ENCODE peak calls at places on chromosomes 3 and 15, in five cellular contexts. One of them, this sample, is unnamed.

GRCh38 chr15:77457619-77458265 is 37.1 kb downstream of the HMG20A start:
- DNase-seq in HL-60: no peak
- DNase-seq in dorsolateral prefrontal cortex: no peak
- DNase-seq in B cell: no peak
- DNase-seq in tibial artery: no peak
- DNase-seq in this sample: no peak

GRCh38 chr15:92438471-92438870 is 44.8 kb downstream of the ST8SIA2 start:
- DNase-seq in B cell: no peak
- DNase-seq in HL-60: no peak
- DNase-seq in dorsolateral prefrontal cortex: no peak
- DNase-seq in tibial artery: no peak
- DNase-seq in this sample: no peak

GRCh38 chr15:60971719-60972118 is 257.4 kb downstream of the RORA start:
- DNase-seq in B cell: no peak
- DNase-seq in tibial artery: no peak
- DNase-seq in HL-60: no peak
- DNase-seq in dorsolateral prefrontal cortex: no peak
- DNase-seq in this sample: no peak

GRCh38 chr15:37098468-37099320 is 1.7 kb downstream of the MEIS2 start:
- DNase-seq in tibial artery: peak
- DNase-seq in B cell: no peak
- DNase-seq in HL-60: peak
- DNase-seq in dorsolateral prefrontal cortex: no peak
- DNase-seq in this sample: no peak

GRCh38 chr3:120858501-120858900 is 49.5 kb upstream of the STXBP5L start:
- DNase-seq in dorsolateral prefrontal cortex: no peak
- DNase-seq in HL-60: no peak
- DNase-seq in tibial artery: no peak
- DNase-seq in B cell: no peak
- DNase-seq in this sample: no peak

GRCh38 chr3:140469491-140469890 is 208.4 kb upstream of the TRIM42 start:
- DNase-seq in HL-60: no peak
- DNase-seq in tibial artery: no peak
- DNase-seq in dorsolateral prefrontal cortex: no peak
- DNase-seq in B cell: no peak
- DNase-seq in this sample: no peak

GRCh38 chr3:171181907-171182690 is 155.6 kb upstream of the SLC2A2 start:
- DNase-seq in HL-60: no peak
- DNase-seq in B cell: no peak
- DNase-seq in dorsolateral prefrontal cortex: no peak
- DNase-seq in tibial artery: no peak
- DNase-seq in this sample: no peak

GRCh38 chr15:69499521-69500201 is 47.0 kb downstream of the RPLP1 start:
- DNase-seq in tibial artery: no peak
- DNase-seq in HL-60: no peak
- DNase-seq in B cell: no peak
- DNase-seq in dorsolateral prefrontal cortex: no peak
- DNase-seq in this sample: no peak

GRCh38 chr15:67358812-67359211 is 104.2 kb downstream of the IQCH start:
- DNase-seq in dorsolateral prefrontal cortex: no peak
- DNase-seq in tibial artery: no peak
- DNase-seq in HL-60: no peak
- DNase-seq in B cell: no peak
- DNase-seq in this sample: no peak

GRCh38 chr15:76062282-76062681 is 2.5 kb downstream of the TMEM266 start:
- DNase-seq in tibial artery: no peak
- DNase-seq in dorsolateral prefrontal cortex: no peak
- DNase-seq in B cell: no peak
- DNase-seq in HL-60: no peak
- DNase-seq in this sample: no peak

GRCh38 chr3:149377408-149378111 is at the start of gene TM4SF1:
- DNase-seq in tibial artery: peak
- DNase-seq in dorsolateral prefrontal cortex: no peak
- DNase-seq in HL-60: no peak
- DNase-seq in B cell: no peak
- DNase-seq in this sample: peak

GRCh38 chr3:12303998-12304397 is 15.1 kb downstream of the PPARG start:
- DNase-seq in tibial artery: no peak
- DNase-seq in B cell: no peak
- DNase-seq in dorsolateral prefrontal cortex: no peak
- DNase-seq in HL-60: peak
- DNase-seq in this sample: no peak

GRCh38 chr15:97747342-97747741 is 213.2 kb upstream of the ARRDC4 start:
- DNase-seq in tibial artery: no peak
- DNase-seq in B cell: no peak
- DNase-seq in dorsolateral prefrontal cortex: no peak
- DNase-seq in HL-60: no peak
- DNase-seq in this sample: no peak

GRCh38 chr3:122996038-122996580 is 31.5 kb downstream of the SEMA5B start:
- DNase-seq in tibial artery: peak
- DNase-seq in HL-60: no peak
- DNase-seq in dorsolateral prefrontal cortex: peak
- DNase-seq in B cell: no peak
- DNase-seq in this sample: peak

GRCh38 chr3:13673207-13673606 is 124.3 kb downstream of the FBLN2 start:
- DNase-seq in dorsolateral prefrontal cortex: no peak
- DNase-seq in HL-60: no peak
- DNase-seq in tibial artery: no peak
- DNase-seq in B cell: no peak
- DNase-seq in this sample: no peak

GRCh38 chr15:66876423-66876730 is 174.3 kb downstream of the SMAD6 start:
- DNase-seq in dorsolateral prefrontal cortex: no peak
- DNase-seq in HL-60: no peak
- DNase-seq in tibial artery: no peak
- DNase-seq in B cell: no peak
- DNase-seq in this sample: no peak

GRCh38 chr15:33675246-33675645 is 293.1 kb upstream of the CHRM5 start:
- DNase-seq in tibial artery: no peak
- DNase-seq in HL-60: peak
- DNase-seq in dorsolateral prefrontal cortex: no peak
- DNase-seq in B cell: no peak
- DNase-seq in this sample: no peak

GRCh38 chr3:147669076-147669475 is 259.9 kb downstream of the ZIC1 start:
- DNase-seq in HL-60: no peak
- DNase-seq in B cell: no peak
- DNase-seq in tibial artery: no peak
- DNase-seq in dorsolateral prefrontal cortex: no peak
- DNase-seq in this sample: no peak

GRCh38 chr3:156413293-156413912 is 141.5 kb downstream of the SSR3 start:
- DNase-seq in HL-60: no peak
- DNase-seq in tibial artery: no peak
- DNase-seq in B cell: no peak
- DNase-seq in dorsolateral prefrontal cortex: no peak
- DNase-seq in this sample: no peak

GRCh38 chr3:25266677-25267076 is 161.4 kb upstream of the RARB start:
- DNase-seq in HL-60: no peak
- DNase-seq in dorsolateral prefrontal cortex: no peak
- DNase-seq in B cell: no peak
- DNase-seq in tibial artery: no peak
- DNase-seq in this sample: no peak

GRCh38 chr15:91940466-91941381 is 87.2 kb downstream of the SLCO3A1 start:
- DNase-seq in tibial artery: no peak
- DNase-seq in HL-60: no peak
- DNase-seq in dorsolateral prefrontal cortex: no peak
- DNase-seq in B cell: no peak
- DNase-seq in this sample: no peak

GRCh38 chr3:159208080-159208479 is 406.2 kb downstream of the MFSD1 start:
- DNase-seq in B cell: no peak
- DNase-seq in tibial artery: no peak
- DNase-seq in dorsolateral prefrontal cortex: no peak
- DNase-seq in HL-60: no peak
- DNase-seq in this sample: no peak

GRCh38 chr15:82105458-82106205 is 59.8 kb upstream of the MEX3B start:
- DNase-seq in dorsolateral prefrontal cortex: no peak
- DNase-seq in tibial artery: no peak
- DNase-seq in B cell: no peak
- DNase-seq in HL-60: no peak
- DNase-seq in this sample: no peak
- TF ChIP-seq CTCF in dorsolateral prefrontal cortex: no peak
- TF ChIP-seq CTCF in tibial artery: no peak
- TF ChIP-seq CTCF in B cell: no peak
- TF ChIP-seq CTCF in HL-60: no peak
- TF ChIP-seq CTCF in this sample: no peak

GRCh38 chr15:29749365-29750086 is 72.7 kb downstream of the TJP1 start:
- DNase-seq in HL-60: no peak
- DNase-seq in B cell: no peak
- DNase-seq in tibial artery: no peak
- DNase-seq in dorsolateral prefrontal cortex: no peak
- DNase-seq in this sample: no peak
- TF ChIP-seq CTCF in HL-60: no peak
- TF ChIP-seq CTCF in B cell: no peak
- TF ChIP-seq CTCF in tibial artery: no peak
- TF ChIP-seq CTCF in dorsolateral prefrontal cortex: no peak
- TF ChIP-seq CTCF in this sample: no peak

GRCh38 chr3:132180337-132180791 is 136.8 kb upstream of the ACP3 start:
- DNase-seq in B cell: no peak
- DNase-seq in tibial artery: no peak
- DNase-seq in HL-60: peak
- DNase-seq in dorsolateral prefrontal cortex: no peak
- DNase-seq in this sample: no peak
- TF ChIP-seq CTCF in B cell: peak
- TF ChIP-seq CTCF in tibial artery: peak
- TF ChIP-seq CTCF in HL-60: no peak
- TF ChIP-seq CTCF in dorsolateral prefrontal cortex: peak
- TF ChIP-seq CTCF in this sample: no peak

DNA sequence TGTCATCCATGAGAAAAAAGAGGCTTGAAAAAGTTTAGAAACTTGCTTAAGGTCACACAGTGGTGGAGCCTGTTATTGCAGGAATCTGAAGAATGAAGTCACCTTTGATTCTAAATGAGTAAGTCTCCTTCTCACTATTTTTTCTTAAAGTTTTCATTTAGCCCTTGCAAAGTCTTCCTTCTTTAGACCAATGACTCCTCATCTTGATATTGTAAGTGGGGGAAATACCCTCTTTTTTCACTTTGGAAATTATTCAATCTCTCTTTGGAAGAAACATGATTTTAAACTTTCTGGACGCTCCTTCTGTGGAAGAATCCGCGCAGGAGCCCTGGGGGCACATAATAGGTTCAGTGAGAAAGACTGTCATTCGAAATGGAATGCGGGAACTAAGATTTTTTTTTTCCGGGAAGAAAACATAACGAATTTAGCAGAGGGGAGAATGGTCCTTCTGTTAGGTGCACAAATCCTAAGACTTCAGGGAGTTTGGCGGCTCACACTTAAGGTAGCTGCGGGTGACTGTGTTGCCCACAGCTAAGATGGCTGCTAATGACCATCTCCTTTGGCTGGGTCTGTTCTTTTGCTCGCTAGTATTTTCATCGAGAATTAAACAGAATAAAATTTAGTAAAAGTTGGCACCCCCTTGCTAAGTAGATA is 614 bp upstream of the SLMAP start:
- DNase-seq in tibial artery: no peak
- DNase-seq in B cell: no peak
- DNase-seq in HL-60: peak
- DNase-seq in dorsolateral prefrontal cortex: peak
- DNase-seq in this sample: no peak
- TF ChIP-seq CTCF in tibial artery: no peak
- TF ChIP-seq CTCF in B cell: peak
- TF ChIP-seq CTCF in HL-60: peak
- TF ChIP-seq CTCF in dorsolateral prefrontal cortex: no peak
- TF ChIP-seq CTCF in this sample: no peak

DNA sequence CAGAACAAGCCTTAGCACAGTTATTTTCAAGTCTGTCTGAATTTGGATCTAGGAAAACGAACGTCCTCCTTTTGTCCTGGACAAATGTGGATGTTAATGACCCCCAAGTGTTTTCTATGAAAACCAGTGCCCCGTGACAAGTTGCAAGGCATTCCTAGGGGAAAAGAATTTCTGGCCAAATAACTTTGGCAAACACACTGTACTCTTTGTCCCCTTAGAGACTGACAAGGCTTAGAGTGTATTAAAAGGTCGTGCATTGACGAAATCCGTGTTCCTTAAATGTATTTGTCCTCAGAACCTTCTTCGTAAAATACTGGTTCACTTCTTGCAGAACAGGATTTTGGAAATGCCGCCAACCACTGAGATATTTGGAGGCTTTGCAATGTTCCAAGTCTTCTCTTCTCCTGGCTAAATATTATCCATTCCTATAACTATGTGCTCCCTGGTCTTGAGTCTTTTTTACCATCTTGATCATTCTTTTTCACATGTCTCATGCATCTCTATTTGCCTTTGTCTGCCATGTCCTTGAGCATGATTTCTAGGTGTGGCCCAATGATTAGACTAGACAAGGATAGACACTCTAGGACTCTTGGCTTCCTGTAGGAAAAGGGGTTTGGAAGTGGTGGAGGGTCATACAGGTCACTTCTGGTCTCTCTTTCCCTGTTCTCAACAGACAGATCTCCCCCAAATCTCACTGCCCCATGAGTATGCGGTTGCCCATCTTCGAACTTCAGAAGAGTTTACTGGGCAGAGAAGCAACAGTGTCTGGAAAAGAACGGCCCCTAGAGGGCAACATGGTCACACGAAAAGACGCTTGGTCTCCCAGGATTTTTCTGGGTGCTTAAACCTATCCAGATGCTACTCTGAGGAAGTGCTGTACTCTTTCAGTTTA is 117.5 kb downstream of the EDEM1 start:
- DNase-seq in HL-60: peak
- DNase-seq in B cell: peak
- DNase-seq in tibial artery: no peak
- DNase-seq in dorsolateral prefrontal cortex: no peak
- DNase-seq in this sample: no peak
- TF ChIP-seq CTCF in HL-60: peak
- TF ChIP-seq CTCF in B cell: peak
- TF ChIP-seq CTCF in tibial artery: peak
- TF ChIP-seq CTCF in dorsolateral prefrontal cortex: peak
- TF ChIP-seq CTCF in this sample: no peak

This sample was measured in lower leg skin.